ENCODE peak calls at places on chromosomes 13 and 19, in four cellular contexts. One of them, this sample, is unnamed.

GRCh38 chr13:97231832-97232201 is 9.7 kb downstream of the MBNL2 start:
- DNase-seq in endothelial cell: no peak
- DNase-seq in HFFc6: peak
- DNase-seq in LoVo: no peak
- DNase-seq in this sample: no peak

GRCh38 chr13:72458701-72459100 is 268.7 kb downstream of the MZT1 start:
- DNase-seq in LoVo: no peak
- DNase-seq in HFFc6: no peak
- DNase-seq in endothelial cell: no peak
- DNase-seq in this sample: no peak

GRCh38 chr19:1815605-1816529 is 3.8 kb upstream of the ATP8B3 start:
- DNase-seq in HFFc6: no peak
- DNase-seq in LoVo: no peak
- DNase-seq in endothelial cell: no peak
- DNase-seq in this sample: no peak

GRCh38 chr13:60275208-60275607 is 111.5 kb upstream of the DIAPH3 start:
- DNase-seq in HFFc6: no peak
- DNase-seq in endothelial cell: no peak
- DNase-seq in LoVo: no peak
- DNase-seq in this sample: no peak

GRCh38 chr13:107553838-107554237 is 661.5 kb downstream of the LIG4 start:
- DNase-seq in LoVo: no peak
- DNase-seq in HFFc6: no peak
- DNase-seq in endothelial cell: no peak
- DNase-seq in this sample: no peak

GRCh38 chr13:95546919-95547318 is 5.6 kb upstream of the CLDN10 start:
- DNase-seq in LoVo: no peak
- DNase-seq in HFFc6: no peak
- DNase-seq in endothelial cell: no peak
- DNase-seq in this sample: no peak

GRCh38 chr13:95734124-95734523 is 57.2 kb downstream of the DNAJC3 start:
- DNase-seq in endothelial cell: no peak
- DNase-seq in LoVo: no peak
- DNase-seq in HFFc6: no peak
- DNase-seq in this sample: no peak

GRCh38 chr13:86795858-86796257 is 875.3 kb upstream of the SLITRK5 start:
- DNase-seq in LoVo: no peak
- DNase-seq in HFFc6: no peak
- DNase-seq in endothelial cell: no peak
- DNase-seq in this sample: no peak

GRCh38 chr13:25733696-25734435 is 317.9 kb downstream of the SHISA2 start:
- DNase-seq in endothelial cell: no peak
- DNase-seq in HFFc6: no peak
- DNase-seq in LoVo: no peak
- DNase-seq in this sample: no peak

GRCh38 chr13:42113478-42113877 is 65.0 kb downstream of the DGKH start:
- DNase-seq in endothelial cell: no peak
- DNase-seq in HFFc6: no peak
- DNase-seq in LoVo: no peak
- DNase-seq in this sample: no peak

GRCh38 chr19:10655457-10656312 is 1.5 kb downstream of the ILF3 start:
- DNase-seq in LoVo: peak
- DNase-seq in HFFc6: peak
- DNase-seq in endothelial cell: peak
- DNase-seq in this sample: no peak

GRCh38 chr13:76889254-76889653 is 3.0 kb upstream of the KCTD12 start:
- DNase-seq in endothelial cell: no peak
- DNase-seq in HFFc6: no peak
- DNase-seq in LoVo: no peak
- DNase-seq in this sample: no peak

GRCh38 chr13:84443463-84443862 is 561.2 kb upstream of the SLITRK1 start:
- DNase-seq in HFFc6: no peak
- DNase-seq in LoVo: no peak
- DNase-seq in endothelial cell: no peak
- DNase-seq in this sample: no peak

GRCh38 chr13:28680541-28680940 is 21.6 kb downstream of the POMP start:
- DNase-seq in LoVo: no peak
- DNase-seq in endothelial cell: no peak
- DNase-seq in HFFc6: no peak
- DNase-seq in this sample: no peak

GRCh38 chr19:18438331-18439024 is 545 bp upstream of the ISYNA1 start:
- DNase-seq in endothelial cell: no peak
- DNase-seq in LoVo: no peak
- DNase-seq in HFFc6: no peak
- DNase-seq in this sample: no peak

GRCh38 chr19:53308339-53308811 is 25.2 kb upstream of the ZNF845 start:
- DNase-seq in LoVo: no peak
- DNase-seq in HFFc6: no peak
- DNase-seq in endothelial cell: peak
- DNase-seq in this sample: peak

GRCh38 chr13:24877531-24877930 is 113.6 kb downstream of the RNF17 start:
- DNase-seq in HFFc6: no peak
- DNase-seq in endothelial cell: no peak
- DNase-seq in LoVo: no peak
- DNase-seq in this sample: no peak

GRCh38 chr13:107969551-107969950 is 245.8 kb downstream of the LIG4 start:
- DNase-seq in HFFc6: no peak
- DNase-seq in LoVo: no peak
- DNase-seq in endothelial cell: no peak
- DNase-seq in this sample: no peak

GRCh38 chr19:38478273-38478971 is 44.9 kb downstream of the RYR1 start:
- DNase-seq in LoVo: no peak
- DNase-seq in endothelial cell: peak
- DNase-seq in HFFc6: no peak
- DNase-seq in this sample: no peak

This sample was measured in effector CD8-positive, alpha-beta T cell.